ENCODE peak calls at places on chromosomes 4 and X, in four cellular contexts. B is cardiac fibroblast, V is astrocyte of the spinal cord, C is BJ. N is an unnamed sample.

GRCh38 chr4:76377922-76378321 is 43.0 kb downstream of the CCDC158 start:
- DNase-seq in B (peak; percentile 68), V (peak; percentile 50), C (no peak), N (peak; percentile 60)

GRCh38 chr4:82240410-82240809 is 133.4 kb downstream of the HNRNPD start:
- DNase-seq in B (no peak), C (no peak), V (no peak), N (no peak)

GRCh38 chr4:18138076-18138665 is 116.6 kb upstream of the LCORL start:
- DNase-seq in C (no peak), B (no peak), V (no peak), N (no peak)

GRCh38 chrX:55907968-55908607 is 190.5 kb downstream of the RRAGB start:
- DNase-seq in V (peak; percentile 37), B (peak; percentile 7), C (no peak), N (peak; percentile 0)

GRCh38 chr4:113160548-113160947 is 111.1 kb downstream of the ANK2 start:
- DNase-seq in C (no peak), V (no peak), B (no peak), N (no peak)

GRCh38 chrX:109710181-109710580 is 22.9 kb downstream of the ACSL4 start:
- DNase-seq in V (no peak), C (no peak), B (no peak), N (no peak)

GRCh38 chr4:104592894-104593470 is 98.3 kb upstream of the CXXC4 start:
- DNase-seq in C (no peak), V (peak; percentile 38), B (peak; percentile 73), N (no peak)

GRCh38 chrX:45191820-45192409 is 8.8 kb downstream of the DIPK2B start:
- DNase-seq in B (no peak), C (no peak), V (no peak), N (no peak)

GRCh38 chrX:153818571-153819397 is 11.6 kb downstream of the PDZD4 start:
- DNase-seq in V (no peak), B (no peak), C (no peak), N (no peak)

GRCh38 chr4:144557404-144557803 is 88.6 kb upstream of the HHIP start:
- DNase-seq in B (peak; percentile 58), C (no peak), V (no peak), N (no peak)
- TF ChIP-seq CTCF in B (peak; percentile 5), C (no peak), V (peak; percentile 6), N (no peak)

GRCh38 chr4:1137063-1137771 is 23.9 kb upstream of the RNF212 start:
- DNase-seq in B (no peak), C (no peak), V (no peak), N (no peak)
- H3K4me3 ChIP-seq in B (no peak overlapping the region), C (no peak overlapping the region), V (no peak overlapping the region), N (no peak overlapping the region)

GRCh38 chrX:53481816-53482485 is 47.8 kb upstream of the HSD17B10 start:
- DNase-seq in B (peak; percentile 74), V (peak; percentile 61), C (no peak), N (peak; percentile 61)
- TF ChIP-seq CTCF in B (peak; percentile 79), V (peak; percentile 79), C (peak; percentile 78), N (peak; percentile 83)

GRCh38 chrX:101676571-101676970 is 16.9 kb upstream of the ARMCX2 start:
- DNase-seq in B (no peak), V (no peak), C (no peak), N (no peak)
- H3K4me3 ChIP-seq in B (no peak overlapping the region), V (no peak overlapping the region), C (no peak overlapping the region), N (no peak overlapping the region)

N was measured in brain microvascular endothelial cell.